ENCODE peak calls at places on chromosomes 3 and 15, in ten cellular contexts. M is stimulated activated CD8-positive, alpha-beta memory T cell treated with anti-CD3 and anti-CD28 coated beads, Interleukin-15, amount 100 ng/mL, for 48 hours; T is osteocyte; Y is effector CD4-positive, alpha-beta T cell; F is IMR-90; X is T-helper 9 cell; Z is suprapubic skin; Q is RCC 7860; E is NCI-H2107; P is RWPE1. N is an unnamed sample.

GRCh38 chr3:126031981-126032471 is 51.9 kb downstream of the SLC41A3 start:
- DNase-seq in Q (no peak), Z (no peak), X (no peak), M (no peak), P (no peak), T (peak; percentile 63), Y (no peak), F (no peak), E (no peak), N (peak; percentile 39)

GRCh38 chr3:194715022-194715800 is 29.5 kb downstream of the FAM43A start:
- DNase-seq in Y (no peak), E (peak; percentile 65), P (peak; percentile 30), T (no peak), F (no peak), X (no peak), Z (no peak), Q (no peak), M (no peak), N (no peak)

GRCh38 chr3:126528800-126529541 is 5.0 kb downstream of the CHST13 start:
- DNase-seq in Y (no peak), M (no peak), Z (no peak), P (no peak), T (no peak), F (no peak), X (no peak), Q (no peak), E (no peak), N (peak; percentile 77)

GRCh38 chr15:80599359-80599758 is 95.8 kb upstream of the ABHD17C start:
- DNase-seq in Z (no peak), X (no peak), P (no peak), E (no peak), Q (no peak), F (peak; percentile 86), M (no peak), T (no peak), Y (no peak), N (no peak)

GRCh38 chr15:66269326-66270090 is 16.0 kb upstream of the MEGF11 start:
- DNase-seq in Y (no peak), P (peak; percentile 69), Q (peak; percentile 41), X (no peak), F (peak; percentile 71), T (no peak), E (no peak), Z (no peak), M (no peak), N (no peak)

GRCh38 chr3:45957606-45958005 is 14.3 kb downstream of the CXCR6 start:
- DNase-seq in X (no peak), F (no peak), Q (no peak), Y (no peak), Z (no peak), M (no peak), P (no peak), T (no peak), E (no peak), N (no peak)

GRCh38 chr3:124826703-124827102 is 60.5 kb downstream of the ITGB5 start:
- DNase-seq in T (no peak), Q (no peak), M (no peak), Y (no peak), E (no peak), X (no peak), Z (no peak), P (peak; percentile 66), F (peak; percentile 93), N (no peak)

GRCh38 chr15:74613089-74613952 is 2.3 kb upstream of the CLK3 start:
- DNase-seq in F (no peak), Z (peak; percentile 61), T (no peak), P (no peak), Q (no peak), Y (no peak), X (no peak), E (no peak), M (no peak), N (no peak)

GRCh38 chr15:81303241-81304225 is 20.4 kb downstream of the STARD5 start:
- DNase-seq in T (no peak), Q (peak; percentile 3), P (no peak), Z (no peak), Y (peak; percentile 34), E (no peak), X (no peak), M (no peak), F (peak; percentile 18), N (peak; percentile 37)

GRCh38 chr3:99943931-99944761 is 126.5 kb downstream of the CMSS1 start:
- DNase-seq in Z (no peak), Y (no peak), T (no peak), X (no peak), P (no peak), M (no peak), F (peak; percentile 47), Q (no peak), E (no peak), N (no peak)

GRCh38 chr3:73622135-73622534 is 2.6 kb downstream of the PDZRN3 start:
- DNase-seq in F (peak; percentile 47), P (no peak), X (no peak), Q (no peak), Z (no peak), E (no peak), T (peak; percentile 88), Y (no peak), M (no peak), N (no peak)